ENCODE peak calls at places on chromosomes 7 and 10, in eight cellular contexts. One of them, this sample, is unnamed.
A peak's percentile ranks its signal among the peaks of the same experiment; 100 is the strongest.

GRCh38 chr7:135291809-135292253 is 58.2 kb downstream of the STRA8 start:
- DNase-seq in CD8-positive, alpha-beta memory T cell: no peak
- DNase-seq in caudate nucleus: no peak
- DNase-seq in activated CD4-positive, alpha-beta T cell treated with anti-CD3 and anti-CD28 coated beads, Interleukin-2, amount 50 U/mL, for 1 hour: no peak
- DNase-seq in HEK293T: no peak
- DNase-seq in heart left ventricle: no peak
- DNase-seq in HFF-Myc: no peak
- DNase-seq in stimulated activated CD8-positive, alpha-beta memory T cell treated with anti-CD3 and anti-CD28 coated beads, Interleukin-4, amount 100 ng/mL, for 24 hours: no peak
- DNase-seq in this sample: no peak

GRCh38 chr10:24894728-24895127 is 57.7 kb downstream of the PRTFDC1 start:
- DNase-seq in CD8-positive, alpha-beta memory T cell: peak; percentile 64
- DNase-seq in caudate nucleus: no peak
- DNase-seq in activated CD4-positive, alpha-beta T cell treated with anti-CD3 and anti-CD28 coated beads, Interleukin-2, amount 50 U/mL, for 1 hour: peak; percentile 35
- DNase-seq in HEK293T: no peak
- DNase-seq in heart left ventricle: no peak
- DNase-seq in HFF-Myc: no peak
- DNase-seq in stimulated activated CD8-positive, alpha-beta memory T cell treated with anti-CD3 and anti-CD28 coated beads, Interleukin-4, amount 100 ng/mL, for 24 hours: no peak
- DNase-seq in this sample: no peak

GRCh38 chr7:41886257-41886905 is 183.5 kb upstream of the INHBA start:
- DNase-seq in CD8-positive, alpha-beta memory T cell: no peak
- DNase-seq in caudate nucleus: no peak
- DNase-seq in activated CD4-positive, alpha-beta T cell treated with anti-CD3 and anti-CD28 coated beads, Interleukin-2, amount 50 U/mL, for 1 hour: no peak
- DNase-seq in HEK293T: no peak
- DNase-seq in heart left ventricle: peak; percentile 48
- DNase-seq in HFF-Myc: peak; percentile 82
- DNase-seq in stimulated activated CD8-positive, alpha-beta memory T cell treated with anti-CD3 and anti-CD28 coated beads, Interleukin-4, amount 100 ng/mL, for 24 hours: no peak
- DNase-seq in this sample: no peak

GRCh38 chr7:7810380-7810779 is 92.0 kb upstream of the RPA3 start:
- DNase-seq in CD8-positive, alpha-beta memory T cell: no peak
- DNase-seq in caudate nucleus: no peak
- DNase-seq in activated CD4-positive, alpha-beta T cell treated with anti-CD3 and anti-CD28 coated beads, Interleukin-2, amount 50 U/mL, for 1 hour: no peak
- DNase-seq in HEK293T: no peak
- DNase-seq in heart left ventricle: no peak
- DNase-seq in HFF-Myc: no peak
- DNase-seq in stimulated activated CD8-positive, alpha-beta memory T cell treated with anti-CD3 and anti-CD28 coated beads, Interleukin-4, amount 100 ng/mL, for 24 hours: no peak
- DNase-seq in this sample: no peak

GRCh38 chr7:10239643-10240345 is 733.9 kb upstream of the PHF14 start:
- DNase-seq in CD8-positive, alpha-beta memory T cell: no peak
- DNase-seq in caudate nucleus: no peak
- DNase-seq in activated CD4-positive, alpha-beta T cell treated with anti-CD3 and anti-CD28 coated beads, Interleukin-2, amount 50 U/mL, for 1 hour: no peak
- DNase-seq in HEK293T: no peak
- DNase-seq in heart left ventricle: no peak
- DNase-seq in HFF-Myc: no peak
- DNase-seq in stimulated activated CD8-positive, alpha-beta memory T cell treated with anti-CD3 and anti-CD28 coated beads, Interleukin-4, amount 100 ng/mL, for 24 hours: no peak
- DNase-seq in this sample: no peak

GRCh38 chr10:75632750-75633462 is 201.5 kb downstream of the LRMDA start:
- DNase-seq in CD8-positive, alpha-beta memory T cell: no peak
- DNase-seq in caudate nucleus: no peak
- DNase-seq in activated CD4-positive, alpha-beta T cell treated with anti-CD3 and anti-CD28 coated beads, Interleukin-2, amount 50 U/mL, for 1 hour: no peak
- DNase-seq in HEK293T: no peak
- DNase-seq in heart left ventricle: peak; percentile 52
- DNase-seq in HFF-Myc: no peak
- DNase-seq in stimulated activated CD8-positive, alpha-beta memory T cell treated with anti-CD3 and anti-CD28 coated beads, Interleukin-4, amount 100 ng/mL, for 24 hours: no peak
- DNase-seq in this sample: no peak

GRCh38 chr10:83218205-83218604 is 921.1 kb upstream of the GHITM start:
- DNase-seq in CD8-positive, alpha-beta memory T cell: no peak
- DNase-seq in caudate nucleus: no peak
- DNase-seq in activated CD4-positive, alpha-beta T cell treated with anti-CD3 and anti-CD28 coated beads, Interleukin-2, amount 50 U/mL, for 1 hour: no peak
- DNase-seq in HEK293T: no peak
- DNase-seq in heart left ventricle: no peak
- DNase-seq in HFF-Myc: no peak
- DNase-seq in stimulated activated CD8-positive, alpha-beta memory T cell treated with anti-CD3 and anti-CD28 coated beads, Interleukin-4, amount 100 ng/mL, for 24 hours: no peak
- DNase-seq in this sample: no peak

GRCh38 chr10:79453392-79453791 is 8.0 kb upstream of the ZCCHC24 start:
- DNase-seq in CD8-positive, alpha-beta memory T cell: no peak
- DNase-seq in caudate nucleus: no peak
- DNase-seq in activated CD4-positive, alpha-beta T cell treated with anti-CD3 and anti-CD28 coated beads, Interleukin-2, amount 50 U/mL, for 1 hour: no peak
- DNase-seq in HEK293T: no peak
- DNase-seq in heart left ventricle: no peak
- DNase-seq in HFF-Myc: no peak
- DNase-seq in stimulated activated CD8-positive, alpha-beta memory T cell treated with anti-CD3 and anti-CD28 coated beads, Interleukin-4, amount 100 ng/mL, for 24 hours: no peak
- DNase-seq in this sample: no peak

GRCh38 chr7:55550838-55551537 is 21.3 kb downstream of the VOPP1 start:
- DNase-seq in CD8-positive, alpha-beta memory T cell: no peak
- DNase-seq in caudate nucleus: no peak
- DNase-seq in activated CD4-positive, alpha-beta T cell treated with anti-CD3 and anti-CD28 coated beads, Interleukin-2, amount 50 U/mL, for 1 hour: no peak
- DNase-seq in HEK293T: no peak
- DNase-seq in heart left ventricle: no peak
- DNase-seq in HFF-Myc: no peak
- DNase-seq in stimulated activated CD8-positive, alpha-beta memory T cell treated with anti-CD3 and anti-CD28 coated beads, Interleukin-4, amount 100 ng/mL, for 24 hours: no peak
- DNase-seq in this sample: no peak

GRCh38 chr10:95401704-95402469 is 111.1 kb upstream of the PDLIM1 start:
- DNase-seq in CD8-positive, alpha-beta memory T cell: no peak
- DNase-seq in caudate nucleus: no peak
- DNase-seq in activated CD4-positive, alpha-beta T cell treated with anti-CD3 and anti-CD28 coated beads, Interleukin-2, amount 50 U/mL, for 1 hour: no peak
- DNase-seq in HEK293T: no peak
- DNase-seq in heart left ventricle: no peak
- DNase-seq in HFF-Myc: no peak
- DNase-seq in stimulated activated CD8-positive, alpha-beta memory T cell treated with anti-CD3 and anti-CD28 coated beads, Interleukin-4, amount 100 ng/mL, for 24 hours: no peak
- DNase-seq in this sample: no peak

GRCh38 chr7:123622660-123623386 is 21.2 kb downstream of the ASB15 start:
- DNase-seq in CD8-positive, alpha-beta memory T cell: no peak
- DNase-seq in caudate nucleus: no peak
- DNase-seq in activated CD4-positive, alpha-beta T cell treated with anti-CD3 and anti-CD28 coated beads, Interleukin-2, amount 50 U/mL, for 1 hour: no peak
- DNase-seq in HEK293T: no peak
- DNase-seq in heart left ventricle: peak; percentile 38
- DNase-seq in HFF-Myc: no peak
- DNase-seq in stimulated activated CD8-positive, alpha-beta memory T cell treated with anti-CD3 and anti-CD28 coated beads, Interleukin-4, amount 100 ng/mL, for 24 hours: no peak
- DNase-seq in this sample: no peak

GRCh38 chr10:111076191-111076681 is 593 bp upstream of the ADRA2A start:
- DNase-seq in CD8-positive, alpha-beta memory T cell: no peak
- DNase-seq in caudate nucleus: no peak
- DNase-seq in activated CD4-positive, alpha-beta T cell treated with anti-CD3 and anti-CD28 coated beads, Interleukin-2, amount 50 U/mL, for 1 hour: peak; percentile 48
- DNase-seq in HEK293T: peak; percentile 91
- DNase-seq in heart left ventricle: peak; percentile 52
- DNase-seq in HFF-Myc: no peak
- DNase-seq in stimulated activated CD8-positive, alpha-beta memory T cell treated with anti-CD3 and anti-CD28 coated beads, Interleukin-4, amount 100 ng/mL, for 24 hours: peak; percentile 33
- DNase-seq in this sample: no peak

GRCh38 chr7:151372612-151373265 is 31.1 kb downstream of the NUB1 start:
- DNase-seq in CD8-positive, alpha-beta memory T cell: no peak
- DNase-seq in caudate nucleus: no peak
- DNase-seq in activated CD4-positive, alpha-beta T cell treated with anti-CD3 and anti-CD28 coated beads, Interleukin-2, amount 50 U/mL, for 1 hour: no peak
- DNase-seq in HEK293T: no peak
- DNase-seq in heart left ventricle: no peak
- DNase-seq in HFF-Myc: no peak
- DNase-seq in stimulated activated CD8-positive, alpha-beta memory T cell treated with anti-CD3 and anti-CD28 coated beads, Interleukin-4, amount 100 ng/mL, for 24 hours: no peak
- DNase-seq in this sample: no peak

GRCh38 chr7:81293806-81294205 is 375.0 kb upstream of the SEMA3C start:
- DNase-seq in CD8-positive, alpha-beta memory T cell: no peak
- DNase-seq in caudate nucleus: no peak
- DNase-seq in activated CD4-positive, alpha-beta T cell treated with anti-CD3 and anti-CD28 coated beads, Interleukin-2, amount 50 U/mL, for 1 hour: no peak
- DNase-seq in HEK293T: no peak
- DNase-seq in heart left ventricle: no peak
- DNase-seq in HFF-Myc: no peak
- DNase-seq in stimulated activated CD8-positive, alpha-beta memory T cell treated with anti-CD3 and anti-CD28 coated beads, Interleukin-4, amount 100 ng/mL, for 24 hours: no peak
- DNase-seq in this sample: no peak

GRCh38 chr10:74437822-74438221 is 286.8 kb downstream of the ADK start:
- DNase-seq in CD8-positive, alpha-beta memory T cell: no peak
- DNase-seq in caudate nucleus: no peak
- DNase-seq in activated CD4-positive, alpha-beta T cell treated with anti-CD3 and anti-CD28 coated beads, Interleukin-2, amount 50 U/mL, for 1 hour: no peak
- DNase-seq in HEK293T: no peak
- DNase-seq in heart left ventricle: no peak
- DNase-seq in HFF-Myc: no peak
- DNase-seq in stimulated activated CD8-positive, alpha-beta memory T cell treated with anti-CD3 and anti-CD28 coated beads, Interleukin-4, amount 100 ng/mL, for 24 hours: no peak
- DNase-seq in this sample: no peak

GRCh38 chr10:103493911-103494877 is 689 bp downstream of the NEURL1 start:
- DNase-seq in CD8-positive, alpha-beta memory T cell: peak; percentile 63
- DNase-seq in caudate nucleus: no peak
- DNase-seq in activated CD4-positive, alpha-beta T cell treated with anti-CD3 and anti-CD28 coated beads, Interleukin-2, amount 50 U/mL, for 1 hour: peak; percentile 8
- DNase-seq in HEK293T: peak; percentile 38
- DNase-seq in heart left ventricle: no peak
- DNase-seq in HFF-Myc: no peak
- DNase-seq in stimulated activated CD8-positive, alpha-beta memory T cell treated with anti-CD3 and anti-CD28 coated beads, Interleukin-4, amount 100 ng/mL, for 24 hours: no peak
- DNase-seq in this sample: peak; percentile 40

GRCh38 chr7:1752771-1753562 is 82.9 kb downstream of the ELFN1 start:
- DNase-seq in CD8-positive, alpha-beta memory T cell: peak; percentile 13
- DNase-seq in caudate nucleus: no peak
- DNase-seq in activated CD4-positive, alpha-beta T cell treated with anti-CD3 and anti-CD28 coated beads, Interleukin-2, amount 50 U/mL, for 1 hour: no peak
- DNase-seq in HEK293T: no peak
- DNase-seq in heart left ventricle: no peak
- DNase-seq in HFF-Myc: no peak
- DNase-seq in stimulated activated CD8-positive, alpha-beta memory T cell treated with anti-CD3 and anti-CD28 coated beads, Interleukin-4, amount 100 ng/mL, for 24 hours: no peak
- DNase-seq in this sample: peak; percentile 5

GRCh38 chr7:29793507-29793906 is 12.8 kb upstream of the WIPF3 start:
- DNase-seq in CD8-positive, alpha-beta memory T cell: no peak
- DNase-seq in caudate nucleus: no peak
- DNase-seq in activated CD4-positive, alpha-beta T cell treated with anti-CD3 and anti-CD28 coated beads, Interleukin-2, amount 50 U/mL, for 1 hour: no peak
- DNase-seq in HEK293T: no peak
- DNase-seq in heart left ventricle: no peak
- DNase-seq in HFF-Myc: no peak
- DNase-seq in stimulated activated CD8-positive, alpha-beta memory T cell treated with anti-CD3 and anti-CD28 coated beads, Interleukin-4, amount 100 ng/mL, for 24 hours: no peak
- DNase-seq in this sample: no peak

GRCh38 chr7:39349452-39350123 is 216.6 kb upstream of the YAE1 start:
- DNase-seq in CD8-positive, alpha-beta memory T cell: no peak
- DNase-seq in caudate nucleus: no peak
- DNase-seq in activated CD4-positive, alpha-beta T cell treated with anti-CD3 and anti-CD28 coated beads, Interleukin-2, amount 50 U/mL, for 1 hour: no peak
- DNase-seq in HEK293T: no peak
- DNase-seq in heart left ventricle: no peak
- DNase-seq in HFF-Myc: no peak
- DNase-seq in stimulated activated CD8-positive, alpha-beta memory T cell treated with anti-CD3 and anti-CD28 coated beads, Interleukin-4, amount 100 ng/mL, for 24 hours: no peak
- DNase-seq in this sample: no peak

GRCh38 chr7:131040467-131040932 is 287.2 kb upstream of the MKLN1 start:
- DNase-seq in CD8-positive, alpha-beta memory T cell: no peak
- DNase-seq in caudate nucleus: no peak
- DNase-seq in activated CD4-positive, alpha-beta T cell treated with anti-CD3 and anti-CD28 coated beads, Interleukin-2, amount 50 U/mL, for 1 hour: no peak
- DNase-seq in HEK293T: peak; percentile 62
- DNase-seq in heart left ventricle: no peak
- DNase-seq in HFF-Myc: peak; percentile 54
- DNase-seq in stimulated activated CD8-positive, alpha-beta memory T cell treated with anti-CD3 and anti-CD28 coated beads, Interleukin-4, amount 100 ng/mL, for 24 hours: no peak
- DNase-seq in this sample: no peak

GRCh38 chr7:100122568-100122967 is 3.1 kb downstream of the CNPY4 start:
- DNase-seq in CD8-positive, alpha-beta memory T cell: no peak
- DNase-seq in caudate nucleus: no peak
- DNase-seq in activated CD4-positive, alpha-beta T cell treated with anti-CD3 and anti-CD28 coated beads, Interleukin-2, amount 50 U/mL, for 1 hour: no peak
- DNase-seq in HEK293T: no peak
- DNase-seq in heart left ventricle: no peak
- DNase-seq in HFF-Myc: no peak
- DNase-seq in stimulated activated CD8-positive, alpha-beta memory T cell treated with anti-CD3 and anti-CD28 coated beads, Interleukin-4, amount 100 ng/mL, for 24 hours: no peak
- DNase-seq in this sample: no peak

GRCh38 chr10:132503581-132504421 is 33.8 kb upstream of the INPP5A start:
- DNase-seq in CD8-positive, alpha-beta memory T cell: no peak
- DNase-seq in caudate nucleus: no peak
- DNase-seq in activated CD4-positive, alpha-beta T cell treated with anti-CD3 and anti-CD28 coated beads, Interleukin-2, amount 50 U/mL, for 1 hour: no peak
- DNase-seq in HEK293T: no peak
- DNase-seq in heart left ventricle: no peak
- DNase-seq in HFF-Myc: no peak
- DNase-seq in stimulated activated CD8-positive, alpha-beta memory T cell treated with anti-CD3 and anti-CD28 coated beads, Interleukin-4, amount 100 ng/mL, for 24 hours: no peak
- DNase-seq in this sample: no peak

GRCh38 chr10:112137381-112137987 is 46.1 kb downstream of the GPAM start:
- DNase-seq in CD8-positive, alpha-beta memory T cell: peak; percentile 62
- DNase-seq in caudate nucleus: peak; percentile 36
- DNase-seq in activated CD4-positive, alpha-beta T cell treated with anti-CD3 and anti-CD28 coated beads, Interleukin-2, amount 50 U/mL, for 1 hour: peak; percentile 61
- DNase-seq in HEK293T: peak; percentile 88
- DNase-seq in heart left ventricle: peak; percentile 65
- DNase-seq in HFF-Myc: peak; percentile 37
- DNase-seq in stimulated activated CD8-positive, alpha-beta memory T cell treated with anti-CD3 and anti-CD28 coated beads, Interleukin-4, amount 100 ng/mL, for 24 hours: peak; percentile 54
- DNase-seq in this sample: no peak